ENCODE peak calls at places on chromosomes 16 and 17, in ten cellular contexts. J is lung; V is GM04504; Z is hepatic stellate cell; Y is activated T-cell treated with anti-CD3 and anti-CD28 coated beads, Interleukin-2, amount 50 U/mL, for 24 hours; G is fibroblast of the aortic adventitia; S is substantia nigra; F is CD8-positive, alpha-beta memory T cell; B is Caco-2; D is fibroblast of mammary gland. L is an unnamed sample.

GRCh38 chr16:11976850-11977205 is 294 bp downstream of the SNX29 start:
- DNase-seq in J (no peak), V (no peak), Z (no peak), Y (no peak), G (no peak), S (peak), F (no peak), B (no peak), D (no peak), L (no peak)

GRCh38 chr17:13346996-13347762 is 254.6 kb downstream of the HS3ST3A1 start:
- DNase-seq in J (no peak), V (peak), Z (peak), Y (no peak), G (peak), S (no peak), F (no peak), B (no peak), D (peak), L (no peak)

GRCh38 chr16:29811170-29811895 is 660 bp upstream of the PRRT2 start:
- DNase-seq in J (peak), V (peak), Z (peak), Y (peak), G (peak), S (peak), F (peak), B (peak), D (peak), L (peak)

GRCh38 chr17:4576729-4577322 is 7.5 kb upstream of the SMTNL2 start:
- DNase-seq in J (no peak), V (no peak), Z (no peak), Y (no peak), G (no peak), S (no peak), F (no peak), B (no peak), D (no peak), L (no peak)

GRCh38 chr17:22515599-22515998 is 823.3 kb downstream of the KCNJ18 start:
- DNase-seq in J (no peak), V (no peak), Z (no peak), Y (no peak), G (no peak), S (no peak), F (no peak), B (no peak), D (no peak), L (no peak)

GRCh38 chr17:10271004-10271620 is 72.7 kb upstream of the GAS7 start:
- DNase-seq in J (no peak), V (no peak), Z (no peak), Y (no peak), G (peak), S (no peak), F (no peak), B (no peak), D (peak), L (no peak)

GRCh38 chr16:84356591-84357116 is 11.7 kb upstream of the ATP2C2 start:
- DNase-seq in J (no peak), V (no peak), Z (no peak), Y (no peak), G (no peak), S (peak), F (no peak), B (peak), D (no peak), L (no peak)

GRCh38 chr17:55068862-55069771 is 100.6 kb downstream of the STXBP4 start:
- DNase-seq in J (no peak), V (no peak), Z (no peak), Y (no peak), G (no peak), S (no peak), F (no peak), B (no peak), D (no peak), L (no peak)

GRCh38 chr17:32298298-32298697 is 32.7 kb downstream of the RHBDL3 start:
- DNase-seq in J (no peak), V (no peak), Z (no peak), Y (no peak), G (no peak), S (no peak), F (no peak), B (peak), D (no peak), L (no peak)

GRCh38 chr17:56785396-56785795 is 48.3 kb downstream of the C17orf67 start:
- DNase-seq in J (no peak), V (peak), Z (no peak), Y (no peak), G (no peak), S (no peak), F (no peak), B (no peak), D (peak), L (no peak)

GRCh38 chr16:81634380-81635121 is 144.5 kb upstream of the PLCG2 start:
- DNase-seq in J (no peak), V (no peak), Z (no peak), Y (no peak), G (no peak), S (no peak), F (no peak), B (no peak), D (no peak), L (no peak)

GRCh38 chr16:66170989-66171388 is 195.5 kb upstream of the CDH5 start:
- DNase-seq in J (no peak), V (no peak), Z (no peak), Y (no peak), G (no peak), S (no peak), F (no peak), B (no peak), D (no peak), L (no peak)

GRCh38 chr17:58284613-58285421 is 4.1 kb upstream of the MPO start:
- DNase-seq in J (no peak), V (no peak), Z (no peak), Y (no peak), G (no peak), S (no peak), F (no peak), B (no peak), D (no peak), L (no peak)

GRCh38 chr17:19771971-19772630 is 24.0 kb upstream of the ALDH3A1 start:
- DNase-seq in J (no peak), V (no peak), Z (no peak), Y (no peak), G (no peak), S (no peak), F (peak), B (no peak), D (no peak), L (peak)

GRCh38 chr17:57619061-57619937 is 125.8 kb downstream of the CCDC182 start:
- DNase-seq in J (no peak), V (no peak), Z (no peak), Y (no peak), G (no peak), S (no peak), F (no peak), B (no peak), D (peak), L (no peak)

GRCh38 chr16:64910351-64910750 is 211.5 kb downstream of the CDH11 start:
- DNase-seq in J (no peak), V (peak), Z (peak), Y (no peak), G (peak), S (no peak), F (no peak), B (no peak), D (peak), L (no peak)

GRCh38 chr17:77002103-77003045 is 134.2 kb downstream of the MGAT5B start:
- DNase-seq in J (no peak), V (no peak), Z (no peak), Y (no peak), G (peak), S (no peak), F (no peak), B (peak), D (peak), L (no peak)

GRCh38 chr16:78200623-78201096 is 101.2 kb downstream of the WWOX start:
- DNase-seq in J (no peak), V (no peak), Z (no peak), Y (no peak), G (no peak), S (no peak), F (no peak), B (peak), D (no peak), L (no peak)

GRCh38 chr16:47858333-47859067 is 297.3 kb downstream of the ABCC12 start:
- DNase-seq in J (no peak), V (no peak), Z (no peak), Y (no peak), G (no peak), S (no peak), F (no peak), B (no peak), D (no peak), L (no peak)

GRCh38 chr16:29990883-29991570 is 4.4 kb downstream of the HIRIP3 start:
- DNase-seq in J (no peak), V (no peak), Z (no peak), Y (no peak), G (no peak), S (no peak), F (no peak), B (no peak), D (no peak), L (no peak)

GRCh38 chr17:61260061-61260797 is 139.4 kb upstream of the TBX2 start:
- DNase-seq in J (no peak), V (no peak), Z (peak), Y (no peak), G (peak), S (peak), F (no peak), B (no peak), D (peak), L (no peak)

GRCh38 chr16:89395150-89396142 is 94.9 kb downstream of the ANKRD11 start:
- DNase-seq in J (peak), V (peak), Z (peak), Y (no peak), G (peak), S (peak), F (no peak), B (no peak), D (peak), L (no peak)

GRCh38 chr16:79429276-79430128 is 171.0 kb downstream of the MAF start:
- DNase-seq in J (no peak), V (no peak), Z (no peak), Y (no peak), G (no peak), S (no peak), F (no peak), B (no peak), D (no peak), L (no peak)

GRCh38 chr16:83269541-83269940 is 538.2 kb upstream of the HSBP1 start:
- DNase-seq in J (no peak), V (no peak), Z (no peak), Y (no peak), G (no peak), S (no peak), F (no peak), B (no peak), D (no peak), L (no peak)

GRCh38 chr17:41264599-41264998 is 579 bp upstream of the KRTAP9-6 start:
- DNase-seq in J (no peak), V (no peak), Z (no peak), Y (no peak), G (no peak), S (no peak), F (no peak), B (no peak), D (no peak), L (no peak)

GRCh38 chr17:67376509-67376891 is 581 bp upstream of the PITPNC1 start:
- DNase-seq in J (no peak), V (no peak), Z (peak), Y (no peak), G (peak), S (peak), F (no peak), B (no peak), D (peak), L (no peak)

GRCh38 chr17:33987162-33987561 is 267.9 kb upstream of the CCL2 start:
- DNase-seq in J (no peak), V (no peak), Z (no peak), Y (no peak), G (no peak), S (no peak), F (no peak), B (no peak), D (no peak), L (no peak)

GRCh38 chr17:37359682-37360188 is 16.1 kb upstream of the C17orf78 start:
- DNase-seq in J (peak), V (no peak), Z (no peak), Y (no peak), G (no peak), S (no peak), F (no peak), B (no peak), D (no peak), L (no peak)

GRCh38 chr17:42508426-42509164 is 27.4 kb upstream of the NAGLU start:
- DNase-seq in J (no peak), V (no peak), Z (no peak), Y (no peak), G (no peak), S (no peak), F (no peak), B (no peak), D (no peak), L (no peak)

GRCh38 chr17:80348551-80349436 is 66.2 kb upstream of the ENDOV start:
- DNase-seq in J (no peak), V (peak), Z (peak), Y (no peak), G (no peak), S (no peak), F (no peak), B (no peak), D (peak), L (no peak)

GRCh38 chr16:28193530-28194423 is 18.0 kb downstream of the XPO6 start:
- DNase-seq in J (no peak), V (peak), Z (peak), Y (peak), G (peak), S (no peak), F (peak), B (peak), D (peak), L (no peak)

GRCh38 chr17:63785556-63785955 is 11.6 kb downstream of the DDX42 start:
- DNase-seq in J (no peak), V (no peak), Z (peak), Y (no peak), G (peak), S (no peak), F (no peak), B (no peak), D (peak), L (no peak)

GRCh38 chr16:89189358-89190025 is 10.8 kb downstream of the SLC22A31 start:
- DNase-seq in J (no peak), V (no peak), Z (no peak), Y (no peak), G (no peak), S (no peak), F (no peak), B (no peak), D (no peak), L (no peak)

GRCh38 chr16:63697736-63698135 is 1424.1 kb downstream of the CDH11 start:
- DNase-seq in J (no peak), V (no peak), Z (no peak), Y (no peak), G (no peak), S (no peak), F (no peak), B (no peak), D (no peak), L (no peak)

GRCh38 chr16:27211026-27211425 is 7.7 kb downstream of the KDM8 start:
- DNase-seq in J (no peak), V (no peak), Z (no peak), Y (no peak), G (no peak), S (no peak), F (no peak), B (no peak), D (no peak), L (no peak)

GRCh38 chr16:67234180-67234597 is 7.3 kb downstream of the TMEM208 start:
- DNase-seq in J (no peak), V (no peak), Z (no peak), Y (no peak), G (no peak), S (no peak), F (no peak), B (no peak), D (no peak), L (no peak)

GRCh38 chr17:323181-323580 is 29.4 kb downstream of the RPH3AL start:
- DNase-seq in J (no peak), V (no peak), Z (no peak), Y (no peak), G (no peak), S (no peak), F (no peak), B (no peak), D (no peak), L (no peak)

GRCh38 chr17:50440172-50440837 is 14.3 kb downstream of the ACSF2 start:
- DNase-seq in J (peak), V (no peak), Z (no peak), Y (no peak), G (no peak), S (no peak), F (no peak), B (peak), D (no peak), L (no peak)

GRCh38 chr16:22284637-22285515 is 12.3 kb upstream of the POLR3E start:
- DNase-seq in J (no peak), V (no peak), Z (no peak), Y (no peak), G (peak), S (no peak), F (no peak), B (peak), D (peak), L (no peak)

L was measured in immature natural killer cell.